ENCODE peak calls at places on chromosome 4, in five cellular contexts. T is substantia nigra; F is GM23338; R is mesenchymal stem cell; N is activated T-helper 9 cell treated with anti-CD3 and anti-CD28 coated beads, Interleukin-2, amount 50 U/mL, for 16 hours. P is an unnamed sample.

GRCh38 chr4:105061136-105061696 is 85.5 kb upstream of the TET2 start:
- DNase-seq in F (peak), R (no peak), T (no peak), N (peak), P (peak)

GRCh38 chr4:13535118-13535517 is 9.2 kb downstream of the NKX3-2 start:
- DNase-seq in F (peak), T (no peak), R (no peak), N (no peak), P (no peak)

GRCh38 chr4:66430856-66431255 is 760.6 kb upstream of the EPHA5 start:
- DNase-seq in N (no peak), F (no peak), T (no peak), R (peak), P (no peak)

GRCh38 chr4:4507403-4507802 is 34.4 kb downstream of the STX18 start:
- DNase-seq in F (no peak), N (no peak), R (no peak), T (no peak), P (no peak)

GRCh38 chr4:80471701-80472100 is 136.2 kb downstream of the CFAP299 start:
- DNase-seq in N (no peak), F (peak), T (no peak), R (peak), P (no peak)

GRCh38 chr4:150976478-150977118 is 38.5 kb downstream of the LRBA start:
- DNase-seq in F (peak), N (no peak), R (no peak), T (no peak), P (no peak)

GRCh38 chr4:153409412-153409811 is 56.7 kb upstream of the TMEM131L start:
- DNase-seq in R (peak), N (no peak), F (no peak), T (no peak), P (no peak)

GRCh38 chr4:10002278-10002677 is 19.0 kb downstream of the SLC2A9 start:
- DNase-seq in R (no peak), F (no peak), T (no peak), N (no peak), P (no peak)

GRCh38 chr4:70178075-70178660 is 17.4 kb upstream of the ODAM start:
- DNase-seq in T (no peak), N (no peak), F (peak), R (no peak), P (no peak)

GRCh38 chr4:56261027-56261426 is 126.3 kb downstream of the AASDH start:
- DNase-seq in N (peak), R (no peak), F (no peak), T (no peak), P (no peak)

GRCh38 chr4:66688674-66689073 is 856.6 kb downstream of the CENPC start:
- DNase-seq in N (no peak), F (peak), R (peak), T (no peak), P (no peak)

GRCh38 chr4:109321232-109321631 is 18.8 kb upstream of the COL25A1 start:
- DNase-seq in N (no peak), F (no peak), T (no peak), R (no peak), P (no peak)

GRCh38 chr4:141860974-141861373 is 224.6 kb downstream of the IL15 start:
- DNase-seq in N (no peak), T (no peak), F (peak), R (no peak), P (no peak)

GRCh38 chr4:107897823-107898222 is 33.5 kb upstream of the CYP2U1 start:
- DNase-seq in F (no peak), T (no peak), R (no peak), N (no peak), P (no peak)

GRCh38 chr4:185357220-185357619 is 38.5 kb downstream of the LRP2BP start:
- DNase-seq in F (no peak), T (no peak), N (no peak), R (peak), P (no peak)

GRCh38 chr4:8543623-8544022 is 36.6 kb upstream of the GPR78 start:
- DNase-seq in T (no peak), F (no peak), N (no peak), R (no peak), P (no peak)

GRCh38 chr4:56550642-56551041 is 45.1 kb downstream of the ARL9 start:
- DNase-seq in T (no peak), F (no peak), N (no peak), R (no peak), P (no peak)

GRCh38 chr4:152257601-152258066 is 278.3 kb downstream of the FBXW7 start:
- DNase-seq in N (no peak), T (no peak), R (peak), F (peak), P (peak)

GRCh38 chr4:3668825-3669552 is 97.2 kb upstream of the ADRA2C start:
- DNase-seq in N (no peak), F (peak), R (no peak), T (no peak), P (no peak)

GRCh38 chr4:3112241-3112978 is 37.9 kb downstream of the HTT start:
- DNase-seq in F (no peak), T (no peak), N (no peak), R (peak), P (no peak)

GRCh38 chr4:24979554-24979953 is 51.2 kb downstream of the LGI2 start:
- DNase-seq in F (no peak), N (no peak), R (no peak), T (no peak), P (no peak)

GRCh38 chr4:67520141-67520540 is 25.2 kb downstream of the CENPC start:
- DNase-seq in T (no peak), F (no peak), N (no peak), R (no peak), P (no peak)

GRCh38 chr4:16415751-16416150 is 189.5 kb upstream of the TAPT1 start:
- DNase-seq in F (no peak), N (no peak), T (no peak), R (no peak), P (no peak)

P was measured in HAP-1.